ENCODE peak calls at places on chromosomes 11 and 22, in ten cellular contexts. G, P, K, E, N, U, F, V, X and A are unnamed samples.

GRCh38 chr11:132353255-132353654 is 982.8 kb downstream of the NTM start:
- DNase-seq in U (no peak), F (no peak), N (no peak), G (no peak), P (no peak), V (no peak), K (no peak), E (no peak), X (no peak), A (no peak)

GRCh38 chr11:86459682-86460460 is 85.2 kb downstream of the CCDC81 start:
- DNase-seq in E (no peak), F (peak), X (no peak), P (no peak), V (peak), K (peak), N (peak), U (peak), G (peak), A (peak)

GRCh38 chr11:15826826-15827225 is 529.5 kb downstream of the SOX6 start:
- DNase-seq in X (no peak), G (peak), P (no peak), U (no peak), N (peak), K (no peak), V (peak), E (no peak), F (peak), A (no peak)

GRCh38 chr11:118715837-118716260 is 36.4 kb upstream of the TREH start:
- DNase-seq in U (no peak), K (no peak), G (no peak), V (no peak), N (peak), E (peak), X (no peak), F (no peak), P (no peak), A (no peak)

GRCh38 chr11:5243845-5244180 is 5.8 kb downstream of the HBG1 start:
- DNase-seq in F (no peak), U (no peak), X (no peak), K (no peak), N (no peak), G (no peak), V (no peak), P (no peak), E (no peak), A (no peak)

GRCh38 chr11:130166457-130166784 is 6.8 kb downstream of the ST14 start:
- DNase-seq in X (no peak), F (peak), P (no peak), V (peak), E (peak), G (no peak), K (no peak), N (peak), U (peak), A (peak)

GRCh38 chr11:87358461-87358860 is 320.7 kb downstream of the TMEM135 start:
- DNase-seq in N (no peak), F (no peak), X (no peak), U (no peak), P (no peak), E (no peak), K (no peak), G (no peak), V (no peak), A (no peak)

GRCh38 chr11:43555811-43556210 is 124.7 kb upstream of the HSD17B12 start:
- DNase-seq in V (peak), P (no peak), G (no peak), E (no peak), F (peak), N (peak), K (no peak), X (no peak), U (peak), A (no peak)

GRCh38 chr11:44313701-44314489 is 4.0 kb upstream of the ALX4 start:
- DNase-seq in X (no peak), V (no peak), U (peak), F (peak), N (peak), P (no peak), G (no peak), K (no peak), E (peak), A (no peak)

GRCh38 chr11:34342008-34342533 is 15.7 kb downstream of the ABTB2 start:
- DNase-seq in V (no peak), G (peak), U (no peak), E (no peak), P (no peak), F (peak), N (no peak), X (no peak), K (no peak), A (no peak)

GRCh38 chr22:22219140-22219996 is 25.2 kb upstream of the VPREB1 start:
- DNase-seq in K (no peak), P (no peak), G (no peak), E (peak), V (no peak), X (no peak), U (no peak), N (no peak), F (no peak), A (no peak)

GRCh38 chr11:74535371-74536118 is 42.0 kb upstream of the LIPT2 start:
- DNase-seq in V (no peak), E (no peak), P (no peak), X (no peak), K (no peak), G (no peak), N (no peak), U (no peak), F (no peak), A (no peak)

GRCh38 chr22:41925783-41926460 is 684 bp downstream of the TNFRSF13C start:
- DNase-seq in K (no peak), P (peak), E (peak), V (no peak), N (peak), F (peak), U (no peak), G (peak), X (peak), A (no peak)